ENCODE peak calls at places on chromosomes 16 and 17, in six cellular contexts. W is nephron progenitor cell; F is activated effector memory CD4-positive, alpha-beta T cell treated with anti-CD3 and anti-CD28 coated beads, Interleukin-2, amount 50 U/mL, for 16 hours; L is right lobe of liver; P is sigmoid colon; V is ovary. Z is an unnamed sample.

GRCh38 chr17:81870155-81870977 is 771 bp downstream of the ARHGDIA start:
- DNase-seq in W (peak; percentile 41), F (peak; percentile 79), L (peak; percentile 60), P (peak; percentile 76), V (no peak), Z (peak; percentile 56)

GRCh38 chr16:22898874-22899348 is 84.9 kb downstream of the HS3ST2 start:
- DNase-seq in W (peak; percentile 90), F (peak; percentile 79), L (peak; percentile 70), P (peak; percentile 81), V (peak; percentile 37), Z (peak; percentile 96)

GRCh38 chr17:34614698-34615097 is 35.3 kb downstream of the TMEM132E start:
- DNase-seq in W (no peak), F (no peak), L (no peak), P (no peak), V (no peak), Z (no peak)

GRCh38 chr17:61361084-61361483 is 38.6 kb upstream of the TBX2 start:
- DNase-seq in W (no peak), F (no peak), L (no peak), P (no peak), V (no peak), Z (no peak)

GRCh38 chr16:13798211-13798610 is 121.7 kb upstream of the ERCC4 start:
- DNase-seq in W (no peak), F (no peak), L (no peak), P (no peak), V (no peak), Z (no peak)

GRCh38 chr16:17370233-17371013 is 100.3 kb downstream of the XYLT1 start:
- DNase-seq in W (no peak), F (no peak), L (no peak), P (no peak), V (no peak), Z (no peak)

GRCh38 chr16:1990336-1991134 is 765 bp downstream of the SYNGR3 start:
- DNase-seq in W (peak; percentile 76), F (peak; percentile 82), L (peak; percentile 55), P (no peak), V (no peak), Z (peak; percentile 89)

GRCh38 chr17:52027620-52028019 is 130.9 kb downstream of the CA10 start:
- DNase-seq in W (no peak), F (no peak), L (no peak), P (no peak), V (no peak), Z (no peak)

GRCh38 chr17:47665655-47666054 is 15.9 kb downstream of the KPNB1 start:
- DNase-seq in W (no peak), F (no peak), L (no peak), P (no peak), V (no peak), Z (no peak)

GRCh38 chr17:1793447-1793806 is 31.6 kb downstream of the SERPINF1 start:
- DNase-seq in W (no peak), F (peak; percentile 1), L (no peak), P (peak; percentile 17), V (no peak), Z (no peak)

GRCh38 chr16:2857451-2858244 is at the start of gene PRSS22:
- DNase-seq in W (no peak), F (no peak), L (no peak), P (no peak), V (no peak), Z (peak; percentile 80)

GRCh38 chr17:58667934-58668597 is 23.8 kb downstream of the TEX14 start:
- DNase-seq in W (no peak), F (no peak), L (no peak), P (no peak), V (no peak), Z (no peak)

GRCh38 chr17:6346387-6346786 is 88.5 kb downstream of the AIPL1 start:
- DNase-seq in W (no peak), F (no peak), L (no peak), P (no peak), V (no peak), Z (no peak)

GRCh38 chr17:77125432-77125901 is 15.3 kb upstream of the SEC14L1 start:
- DNase-seq in W (no peak), F (no peak), L (no peak), P (no peak), V (no peak), Z (no peak)

GRCh38 chr17:81165246-81166032 is at the start of gene PVALEF:
- DNase-seq in W (peak; percentile 66), F (no peak), L (no peak), P (peak; percentile 62), V (peak; percentile 13), Z (peak; percentile 72)

GRCh38 chr17:79953335-79953734 is 82.3 kb downstream of the TBC1D16 start:
- DNase-seq in W (no peak), F (no peak), L (no peak), P (no peak), V (no peak), Z (no peak)